ENCODE peak calls at places on chromosomes 3 and 15, in eight cellular contexts. One of them, this sample, is unnamed.

GRCh38 chr15:69484837-69485236 is 32.2 kb downstream of the RPLP1 start:
- ATAC-seq in natural killer cell treated with Interleukin-12 subunit alpha and Interleukin-12 subunit beta and Interleukin-15 and Interleukin-18, amount 100 ng/mL, for 72 hours: no peak
- ATAC-seq in activated CD8-positive, alpha-beta T cell treated with anti-CD3 and anti-CD28 coated beads for 36 hours: no peak
- ATAC-seq in IMR-90: no peak
- ATAC-seq in activated naive CD4-positive, alpha-beta T cell treated with anti-CD3 and anti-CD28 coated beads, Interleukin-2, amount 50 U/mL, for 72 hours: no peak
- ATAC-seq in RWPE2: peak
- ATAC-seq in sciatic nerve: peak
- ATAC-seq in activated T-cell treated with anti-CD3 and anti-CD28 coated beads, Interleukin-2, amount 50 U/mL, for 4 hours: no peak
- ATAC-seq in this sample: no peak

GRCh38 chr15:68930268-68931022 is at the start of gene SPESP1:
- ATAC-seq in natural killer cell treated with Interleukin-12 subunit alpha and Interleukin-12 subunit beta and Interleukin-15 and Interleukin-18, amount 100 ng/mL, for 72 hours: peak
- ATAC-seq in IMR-90: peak
- ATAC-seq in sciatic nerve: peak
- ATAC-seq in activated CD8-positive, alpha-beta T cell treated with anti-CD3 and anti-CD28 coated beads for 36 hours: peak
- ATAC-seq in RWPE2: peak
- ATAC-seq in activated naive CD4-positive, alpha-beta T cell treated with anti-CD3 and anti-CD28 coated beads, Interleukin-2, amount 50 U/mL, for 72 hours: peak
- ATAC-seq in activated T-cell treated with anti-CD3 and anti-CD28 coated beads, Interleukin-2, amount 50 U/mL, for 4 hours: peak
- ATAC-seq in this sample: peak

GRCh38 chr3:42042747-42043115 is 48.4 kb upstream of the TRAK1 start:
- ATAC-seq in activated T-cell treated with anti-CD3 and anti-CD28 coated beads, Interleukin-2, amount 50 U/mL, for 4 hours: no peak
- ATAC-seq in natural killer cell treated with Interleukin-12 subunit alpha and Interleukin-12 subunit beta and Interleukin-15 and Interleukin-18, amount 100 ng/mL, for 72 hours: no peak
- ATAC-seq in RWPE2: peak
- ATAC-seq in sciatic nerve: peak
- ATAC-seq in IMR-90: peak
- ATAC-seq in activated naive CD4-positive, alpha-beta T cell treated with anti-CD3 and anti-CD28 coated beads, Interleukin-2, amount 50 U/mL, for 72 hours: no peak
- ATAC-seq in activated CD8-positive, alpha-beta T cell treated with anti-CD3 and anti-CD28 coated beads for 36 hours: no peak
- ATAC-seq in this sample: no peak

GRCh38 chr3:63973406-63973805 is 49.9 kb downstream of the PSMD6 start:
- ATAC-seq in activated T-cell treated with anti-CD3 and anti-CD28 coated beads, Interleukin-2, amount 50 U/mL, for 4 hours: no peak
- ATAC-seq in activated naive CD4-positive, alpha-beta T cell treated with anti-CD3 and anti-CD28 coated beads, Interleukin-2, amount 50 U/mL, for 72 hours: no peak
- ATAC-seq in IMR-90: no peak
- ATAC-seq in RWPE2: no peak
- ATAC-seq in sciatic nerve: no peak
- ATAC-seq in natural killer cell treated with Interleukin-12 subunit alpha and Interleukin-12 subunit beta and Interleukin-15 and Interleukin-18, amount 100 ng/mL, for 72 hours: no peak
- ATAC-seq in activated CD8-positive, alpha-beta T cell treated with anti-CD3 and anti-CD28 coated beads for 36 hours: no peak
- ATAC-seq in this sample: no peak

GRCh38 chr3:130699765-130700164 is 46.9 kb downstream of the PIK3R4 start:
- ATAC-seq in natural killer cell treated with Interleukin-12 subunit alpha and Interleukin-12 subunit beta and Interleukin-15 and Interleukin-18, amount 100 ng/mL, for 72 hours: no peak
- ATAC-seq in RWPE2: no peak
- ATAC-seq in sciatic nerve: no peak
- ATAC-seq in activated CD8-positive, alpha-beta T cell treated with anti-CD3 and anti-CD28 coated beads for 36 hours: no peak
- ATAC-seq in IMR-90: no peak
- ATAC-seq in activated T-cell treated with anti-CD3 and anti-CD28 coated beads, Interleukin-2, amount 50 U/mL, for 4 hours: no peak
- ATAC-seq in activated naive CD4-positive, alpha-beta T cell treated with anti-CD3 and anti-CD28 coated beads, Interleukin-2, amount 50 U/mL, for 72 hours: no peak
- ATAC-seq in this sample: no peak

GRCh38 chr3:123561188-123561587 is 23.7 kb downstream of the HACD2 start:
- ATAC-seq in sciatic nerve: no peak
- ATAC-seq in activated T-cell treated with anti-CD3 and anti-CD28 coated beads, Interleukin-2, amount 50 U/mL, for 4 hours: no peak
- ATAC-seq in IMR-90: no peak
- ATAC-seq in natural killer cell treated with Interleukin-12 subunit alpha and Interleukin-12 subunit beta and Interleukin-15 and Interleukin-18, amount 100 ng/mL, for 72 hours: no peak
- ATAC-seq in activated CD8-positive, alpha-beta T cell treated with anti-CD3 and anti-CD28 coated beads for 36 hours: no peak
- ATAC-seq in activated naive CD4-positive, alpha-beta T cell treated with anti-CD3 and anti-CD28 coated beads, Interleukin-2, amount 50 U/mL, for 72 hours: no peak
- ATAC-seq in RWPE2: no peak
- ATAC-seq in this sample: no peak

GRCh38 chr3:71444028-71444860 is 139.3 kb downstream of the FOXP1 start:
- ATAC-seq in natural killer cell treated with Interleukin-12 subunit alpha and Interleukin-12 subunit beta and Interleukin-15 and Interleukin-18, amount 100 ng/mL, for 72 hours: peak
- ATAC-seq in RWPE2: peak
- ATAC-seq in activated CD8-positive, alpha-beta T cell treated with anti-CD3 and anti-CD28 coated beads for 36 hours: peak
- ATAC-seq in sciatic nerve: peak
- ATAC-seq in IMR-90: peak
- ATAC-seq in activated naive CD4-positive, alpha-beta T cell treated with anti-CD3 and anti-CD28 coated beads, Interleukin-2, amount 50 U/mL, for 72 hours: peak
- ATAC-seq in activated T-cell treated with anti-CD3 and anti-CD28 coated beads, Interleukin-2, amount 50 U/mL, for 4 hours: peak
- ATAC-seq in this sample: peak

GRCh38 chr3:107833046-107833445 is 257.8 kb downstream of the CD47 start:
- ATAC-seq in IMR-90: peak
- ATAC-seq in activated naive CD4-positive, alpha-beta T cell treated with anti-CD3 and anti-CD28 coated beads, Interleukin-2, amount 50 U/mL, for 72 hours: no peak
- ATAC-seq in RWPE2: no peak
- ATAC-seq in natural killer cell treated with Interleukin-12 subunit alpha and Interleukin-12 subunit beta and Interleukin-15 and Interleukin-18, amount 100 ng/mL, for 72 hours: no peak
- ATAC-seq in sciatic nerve: peak
- ATAC-seq in activated T-cell treated with anti-CD3 and anti-CD28 coated beads, Interleukin-2, amount 50 U/mL, for 4 hours: no peak
- ATAC-seq in activated CD8-positive, alpha-beta T cell treated with anti-CD3 and anti-CD28 coated beads for 36 hours: no peak
- ATAC-seq in this sample: no peak

GRCh38 chr3:165716592-165716991 is 120.6 kb downstream of the BCHE start:
- ATAC-seq in IMR-90: no peak
- ATAC-seq in activated T-cell treated with anti-CD3 and anti-CD28 coated beads, Interleukin-2, amount 50 U/mL, for 4 hours: no peak
- ATAC-seq in activated naive CD4-positive, alpha-beta T cell treated with anti-CD3 and anti-CD28 coated beads, Interleukin-2, amount 50 U/mL, for 72 hours: no peak
- ATAC-seq in natural killer cell treated with Interleukin-12 subunit alpha and Interleukin-12 subunit beta and Interleukin-15 and Interleukin-18, amount 100 ng/mL, for 72 hours: no peak
- ATAC-seq in RWPE2: no peak
- ATAC-seq in sciatic nerve: no peak
- ATAC-seq in activated CD8-positive, alpha-beta T cell treated with anti-CD3 and anti-CD28 coated beads for 36 hours: no peak
- ATAC-seq in this sample: no peak

GRCh38 chr3:59334585-59334984 is 284.8 kb upstream of the CFAP20DC start:
- ATAC-seq in IMR-90: no peak
- ATAC-seq in natural killer cell treated with Interleukin-12 subunit alpha and Interleukin-12 subunit beta and Interleukin-15 and Interleukin-18, amount 100 ng/mL, for 72 hours: no peak
- ATAC-seq in sciatic nerve: no peak
- ATAC-seq in activated T-cell treated with anti-CD3 and anti-CD28 coated beads, Interleukin-2, amount 50 U/mL, for 4 hours: no peak
- ATAC-seq in activated naive CD4-positive, alpha-beta T cell treated with anti-CD3 and anti-CD28 coated beads, Interleukin-2, amount 50 U/mL, for 72 hours: no peak
- ATAC-seq in RWPE2: no peak
- ATAC-seq in activated CD8-positive, alpha-beta T cell treated with anti-CD3 and anti-CD28 coated beads for 36 hours: no peak
- ATAC-seq in this sample: no peak

GRCh38 chr3:185925353-185925752 is 12.5 kb downstream of the TRA2B start:
- ATAC-seq in RWPE2: no peak
- ATAC-seq in IMR-90: no peak
- ATAC-seq in activated T-cell treated with anti-CD3 and anti-CD28 coated beads, Interleukin-2, amount 50 U/mL, for 4 hours: no peak
- ATAC-seq in sciatic nerve: no peak
- ATAC-seq in activated naive CD4-positive, alpha-beta T cell treated with anti-CD3 and anti-CD28 coated beads, Interleukin-2, amount 50 U/mL, for 72 hours: no peak
- ATAC-seq in activated CD8-positive, alpha-beta T cell treated with anti-CD3 and anti-CD28 coated beads for 36 hours: no peak
- ATAC-seq in natural killer cell treated with Interleukin-12 subunit alpha and Interleukin-12 subunit beta and Interleukin-15 and Interleukin-18, amount 100 ng/mL, for 72 hours: no peak
- ATAC-seq in this sample: no peak

GRCh38 chr3:183328823-183329222 is 75.8 kb downstream of the B3GNT5 start:
- ATAC-seq in IMR-90: no peak
- ATAC-seq in activated naive CD4-positive, alpha-beta T cell treated with anti-CD3 and anti-CD28 coated beads, Interleukin-2, amount 50 U/mL, for 72 hours: no peak
- ATAC-seq in sciatic nerve: no peak
- ATAC-seq in RWPE2: peak
- ATAC-seq in activated CD8-positive, alpha-beta T cell treated with anti-CD3 and anti-CD28 coated beads for 36 hours: peak
- ATAC-seq in activated T-cell treated with anti-CD3 and anti-CD28 coated beads, Interleukin-2, amount 50 U/mL, for 4 hours: peak
- ATAC-seq in natural killer cell treated with Interleukin-12 subunit alpha and Interleukin-12 subunit beta and Interleukin-15 and Interleukin-18, amount 100 ng/mL, for 72 hours: no peak
- ATAC-seq in this sample: no peak

This sample was measured in activated T-helper 17 cell treated with anti-CD3 and anti-CD28 coated beads, Interleukin-2, amount 50 U/mL, for 72 hours.